ENCODE peak calls at places on chromosomes 5 and 9, in eight cellular contexts. One of them, this sample, is unnamed. For H3K9me3, the result is how much of the 10 kb centered on the place peaks cover.

GRCh38 chr5:132003170-132003744 is 8.2 kb downstream of the ACSL6 start:
- DNase-seq in mesenchymal stem cell: peak
- DNase-seq in adrenal gland: peak
- DNase-seq in CD8-positive, alpha-beta memory T cell: no peak
- DNase-seq in Peyer's patch: peak
- DNase-seq in prostate gland: no peak
- DNase-seq in cardiac muscle cell: peak
- DNase-seq in CD4-positive, alpha-beta T cell: no peak
- DNase-seq in this sample: no peak

GRCh38 chr5:97838214-97838613 is 655.2 kb upstream of the RIOK2 start:
- DNase-seq in mesenchymal stem cell: peak
- DNase-seq in adrenal gland: no peak
- DNase-seq in CD4-positive, alpha-beta T cell: no peak
- DNase-seq in Peyer's patch: no peak
- DNase-seq in CD8-positive, alpha-beta memory T cell: no peak
- DNase-seq in prostate gland: no peak
- DNase-seq in cardiac muscle cell: peak
- DNase-seq in this sample: no peak

GRCh38 chr5:112642885-112643284 is 94.8 kb upstream of the APC start:
- DNase-seq in CD8-positive, alpha-beta memory T cell: no peak
- DNase-seq in Peyer's patch: no peak
- DNase-seq in CD4-positive, alpha-beta T cell: no peak
- DNase-seq in cardiac muscle cell: peak
- DNase-seq in mesenchymal stem cell: no peak
- DNase-seq in prostate gland: no peak
- DNase-seq in adrenal gland: no peak
- DNase-seq in this sample: no peak

GRCh38 chr5:119367502-119368237 is 11.9 kb downstream of the TNFAIP8 start:
- DNase-seq in Peyer's patch: no peak
- DNase-seq in cardiac muscle cell: peak
- DNase-seq in prostate gland: no peak
- DNase-seq in mesenchymal stem cell: no peak
- DNase-seq in adrenal gland: no peak
- DNase-seq in CD8-positive, alpha-beta memory T cell: no peak
- DNase-seq in CD4-positive, alpha-beta T cell: no peak
- DNase-seq in this sample: no peak

GRCh38 chr9:126419475-126419874 is 92.8 kb downstream of the MVB12B start:
- DNase-seq in mesenchymal stem cell: no peak
- DNase-seq in cardiac muscle cell: no peak
- DNase-seq in Peyer's patch: no peak
- DNase-seq in CD4-positive, alpha-beta T cell: no peak
- DNase-seq in prostate gland: no peak
- DNase-seq in CD8-positive, alpha-beta memory T cell: no peak
- DNase-seq in adrenal gland: peak
- DNase-seq in this sample: no peak

GRCh38 chr5:10354048-10354872 is 765 bp downstream of the MARCHF6 start:
- DNase-seq in cardiac muscle cell: peak
- DNase-seq in CD8-positive, alpha-beta memory T cell: peak
- DNase-seq in CD4-positive, alpha-beta T cell: peak
- DNase-seq in prostate gland: peak
- DNase-seq in adrenal gland: peak
- DNase-seq in mesenchymal stem cell: peak
- DNase-seq in Peyer's patch: peak
- DNase-seq in this sample: peak

GRCh38 chr5:43563321-43563720 is 6.4 kb upstream of the PAIP1 start:
- DNase-seq in prostate gland: no peak
- DNase-seq in CD8-positive, alpha-beta memory T cell: no peak
- DNase-seq in mesenchymal stem cell: no peak
- DNase-seq in adrenal gland: peak
- DNase-seq in Peyer's patch: no peak
- DNase-seq in cardiac muscle cell: no peak
- DNase-seq in CD4-positive, alpha-beta T cell: no peak
- DNase-seq in this sample: no peak

GRCh38 chr9:92535940-92536850 is at the start of gene ECM2:
- DNase-seq in Peyer's patch: no peak
- DNase-seq in mesenchymal stem cell: no peak
- DNase-seq in adrenal gland: no peak
- DNase-seq in cardiac muscle cell: peak
- DNase-seq in CD8-positive, alpha-beta memory T cell: no peak
- DNase-seq in prostate gland: no peak
- DNase-seq in CD4-positive, alpha-beta T cell: no peak
- DNase-seq in this sample: no peak

GRCh38 chr9:1018121-1018520 is 32.0 kb upstream of the DMRT2 start:
- DNase-seq in Peyer's patch: no peak
- DNase-seq in mesenchymal stem cell: no peak
- DNase-seq in CD4-positive, alpha-beta T cell: no peak
- DNase-seq in adrenal gland: no peak
- DNase-seq in cardiac muscle cell: peak
- DNase-seq in CD8-positive, alpha-beta memory T cell: no peak
- DNase-seq in prostate gland: no peak
- DNase-seq in this sample: no peak

GRCh38 chr9:33081128-33081851 is 4.8 kb upstream of the SMU1 start:
- DNase-seq in CD8-positive, alpha-beta memory T cell: peak
- DNase-seq in adrenal gland: peak
- DNase-seq in cardiac muscle cell: peak
- DNase-seq in Peyer's patch: no peak
- DNase-seq in CD4-positive, alpha-beta T cell: peak
- DNase-seq in mesenchymal stem cell: peak
- DNase-seq in prostate gland: peak
- DNase-seq in this sample: peak

GRCh38 chr9:25917593-25918426 is 239.6 kb upstream of the TUSC1 start:
- DNase-seq in CD8-positive, alpha-beta memory T cell: no peak
- DNase-seq in mesenchymal stem cell: no peak
- DNase-seq in CD4-positive, alpha-beta T cell: no peak
- DNase-seq in cardiac muscle cell: no peak
- DNase-seq in Peyer's patch: no peak
- DNase-seq in adrenal gland: no peak
- DNase-seq in prostate gland: no peak
- DNase-seq in this sample: no peak

GRCh38 chr5:126360467-126360866 is 62.7 kb upstream of the GRAMD2B start:
- DNase-seq in CD4-positive, alpha-beta T cell: no peak
- DNase-seq in CD8-positive, alpha-beta memory T cell: no peak
- DNase-seq in Peyer's patch: no peak
- DNase-seq in cardiac muscle cell: peak
- DNase-seq in adrenal gland: no peak
- DNase-seq in mesenchymal stem cell: peak
- DNase-seq in prostate gland: no peak
- DNase-seq in this sample: no peak

GRCh38 chr5:16615737-16616535 is 861 bp downstream of the RETREG1 start:
- DNase-seq in CD8-positive, alpha-beta memory T cell: no peak
- DNase-seq in prostate gland: no peak
- DNase-seq in CD4-positive, alpha-beta T cell: peak
- DNase-seq in mesenchymal stem cell: no peak
- DNase-seq in cardiac muscle cell: no peak
- DNase-seq in adrenal gland: no peak
- DNase-seq in Peyer's patch: no peak
- DNase-seq in this sample: no peak

GRCh38 chr9:3948826-3949578 is 350.9 kb downstream of the GLIS3 start:
- DNase-seq in adrenal gland: no peak
- DNase-seq in mesenchymal stem cell: peak
- DNase-seq in cardiac muscle cell: peak
- DNase-seq in Peyer's patch: no peak
- DNase-seq in CD4-positive, alpha-beta T cell: no peak
- DNase-seq in CD8-positive, alpha-beta memory T cell: no peak
- DNase-seq in prostate gland: no peak
- DNase-seq in this sample: no peak

GRCh38 chr5:126370796-126371718 is 52.2 kb upstream of the GRAMD2B start:
- DNase-seq in CD8-positive, alpha-beta memory T cell: no peak
- DNase-seq in CD4-positive, alpha-beta T cell: no peak
- DNase-seq in mesenchymal stem cell: no peak
- DNase-seq in cardiac muscle cell: peak
- DNase-seq in Peyer's patch: peak
- DNase-seq in prostate gland: no peak
- DNase-seq in adrenal gland: no peak
- DNase-seq in this sample: no peak

GRCh38 chr9:109906766-109907382 is 126.9 kb downstream of the PALM2AKAP2 start:
- DNase-seq in cardiac muscle cell: peak
- DNase-seq in adrenal gland: no peak
- DNase-seq in CD8-positive, alpha-beta memory T cell: no peak
- DNase-seq in mesenchymal stem cell: peak
- DNase-seq in Peyer's patch: no peak
- DNase-seq in prostate gland: no peak
- DNase-seq in CD4-positive, alpha-beta T cell: no peak
- DNase-seq in this sample: no peak

GRCh38 chr5:132102101-132102701 is 28.6 kb downstream of the CSF2 start:
- DNase-seq in cardiac muscle cell: no peak
- DNase-seq in prostate gland: no peak
- DNase-seq in mesenchymal stem cell: no peak
- DNase-seq in Peyer's patch: no peak
- DNase-seq in CD4-positive, alpha-beta T cell: no peak
- DNase-seq in CD8-positive, alpha-beta memory T cell: peak
- DNase-seq in adrenal gland: no peak
- DNase-seq in this sample: no peak

DNA sequence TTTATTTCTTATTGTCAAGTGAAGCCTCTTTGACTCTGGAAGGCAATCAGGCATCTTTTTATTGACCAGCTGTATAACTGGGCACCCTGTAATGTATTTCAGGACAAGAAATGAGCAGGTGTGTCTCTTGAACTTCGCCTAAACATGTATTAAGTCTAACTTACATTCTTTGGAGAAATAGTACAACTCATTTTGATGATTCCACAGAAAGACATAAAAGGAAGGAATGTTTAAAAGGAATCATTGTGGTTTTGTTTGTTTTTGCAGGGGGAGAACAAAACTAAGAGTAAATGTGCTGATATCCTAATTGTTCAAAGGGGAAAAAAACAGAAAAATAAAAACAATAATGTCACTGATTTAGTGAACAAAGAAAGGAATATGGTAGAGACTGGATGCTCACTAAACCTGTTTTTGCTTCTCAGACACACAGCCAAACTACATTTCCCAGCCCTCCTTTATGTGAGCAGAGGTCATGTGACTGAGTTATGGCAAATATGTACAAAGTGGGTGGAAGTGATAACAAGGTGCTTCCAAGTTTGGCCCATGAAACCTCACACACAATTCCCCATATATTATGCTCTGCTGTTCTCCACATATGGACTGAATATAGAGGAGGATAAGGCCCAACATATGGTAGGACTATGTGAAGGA is 150.5 kb upstream of the ACOT12 start:
- DNase-seq in mesenchymal stem cell: no peak
- DNase-seq in CD4-positive, alpha-beta T cell: no peak
- DNase-seq in cardiac muscle cell: peak
- DNase-seq in prostate gland: no peak
- DNase-seq in CD8-positive, alpha-beta memory T cell: no peak
- DNase-seq in Peyer's patch: no peak
- DNase-seq in adrenal gland: no peak
- DNase-seq in this sample: no peak
- H3K9me3 ChIP-seq in mesenchymal stem cell: under half
- H3K9me3 ChIP-seq in CD4-positive, alpha-beta T cell: under half
- H3K9me3 ChIP-seq in cardiac muscle cell: under half
- H3K9me3 ChIP-seq in prostate gland: under half
- H3K9me3 ChIP-seq in CD8-positive, alpha-beta memory T cell: under half
- H3K9me3 ChIP-seq in Peyer's patch: under half
- H3K9me3 ChIP-seq in adrenal gland: under half
- H3K9me3 ChIP-seq in this sample: under half

GRCh38 chr5:180250329-180250728 is 41.3 kb upstream of the RASGEF1C start:
- DNase-seq in CD8-positive, alpha-beta memory T cell: no peak
- DNase-seq in prostate gland: no peak
- DNase-seq in cardiac muscle cell: no peak
- DNase-seq in mesenchymal stem cell: no peak
- DNase-seq in CD4-positive, alpha-beta T cell: no peak
- DNase-seq in Peyer's patch: no peak
- DNase-seq in adrenal gland: no peak
- DNase-seq in this sample: no peak

GRCh38 chr5:180251887-180252286 is 40.0 kb downstream of the MAPK9 start:
- DNase-seq in cardiac muscle cell: no peak
- DNase-seq in adrenal gland: no peak
- DNase-seq in CD8-positive, alpha-beta memory T cell: no peak
- DNase-seq in mesenchymal stem cell: no peak
- DNase-seq in CD4-positive, alpha-beta T cell: no peak
- DNase-seq in Peyer's patch: no peak
- DNase-seq in prostate gland: no peak
- DNase-seq in this sample: no peak

DNA sequence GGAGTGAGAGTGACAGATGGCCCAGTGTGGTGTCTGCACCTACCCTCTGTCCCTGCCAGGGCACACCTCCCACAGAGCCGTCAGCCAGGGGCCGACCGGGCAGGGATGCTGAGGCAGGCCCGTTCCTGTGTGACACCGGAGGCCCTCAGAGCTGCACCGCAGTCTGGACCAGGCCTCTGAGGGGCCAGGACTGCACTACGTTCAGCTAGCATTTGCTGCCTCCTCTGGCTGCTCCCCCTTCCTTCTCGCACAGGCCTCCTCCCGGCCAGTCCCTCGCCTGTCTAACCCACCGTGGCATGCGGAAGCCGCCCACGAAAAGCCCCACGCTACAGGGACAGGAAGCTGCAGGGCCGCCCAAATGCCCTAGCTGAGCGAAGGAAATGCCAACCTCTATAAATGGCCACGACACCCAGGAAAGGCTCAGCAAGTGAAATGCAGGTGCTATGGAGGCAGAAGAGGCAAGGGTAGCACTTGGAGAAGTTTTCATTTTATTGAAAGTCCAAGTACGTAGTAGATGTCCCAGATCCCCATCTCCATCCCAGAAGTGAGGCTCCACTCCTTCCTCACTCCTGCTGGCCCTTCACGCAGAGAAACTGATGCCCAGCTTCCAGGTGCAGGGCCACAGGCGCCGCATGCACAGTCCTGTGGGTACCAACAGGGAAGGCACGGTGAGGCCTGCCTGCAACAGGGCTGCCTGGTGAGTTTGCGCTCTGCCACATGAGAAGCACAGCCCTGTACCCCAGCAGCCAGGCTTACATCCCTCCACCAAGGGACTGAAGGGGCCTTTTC is 38.7 kb downstream of the MAPK9 start:
- DNase-seq in Peyer's patch: no peak
- DNase-seq in mesenchymal stem cell: no peak
- DNase-seq in cardiac muscle cell: no peak
- DNase-seq in CD4-positive, alpha-beta T cell: no peak
- DNase-seq in adrenal gland: no peak
- DNase-seq in prostate gland: no peak
- DNase-seq in CD8-positive, alpha-beta memory T cell: no peak
- DNase-seq in this sample: no peak
- H3K9me3 ChIP-seq in Peyer's patch: half or more
- H3K9me3 ChIP-seq in mesenchymal stem cell: half or more
- H3K9me3 ChIP-seq in cardiac muscle cell: under half
- H3K9me3 ChIP-seq in CD4-positive, alpha-beta T cell: half or more
- H3K9me3 ChIP-seq in adrenal gland: half or more
- H3K9me3 ChIP-seq in prostate gland: under half
- H3K9me3 ChIP-seq in CD8-positive, alpha-beta memory T cell: under half
- H3K9me3 ChIP-seq in this sample: under half

DNA sequence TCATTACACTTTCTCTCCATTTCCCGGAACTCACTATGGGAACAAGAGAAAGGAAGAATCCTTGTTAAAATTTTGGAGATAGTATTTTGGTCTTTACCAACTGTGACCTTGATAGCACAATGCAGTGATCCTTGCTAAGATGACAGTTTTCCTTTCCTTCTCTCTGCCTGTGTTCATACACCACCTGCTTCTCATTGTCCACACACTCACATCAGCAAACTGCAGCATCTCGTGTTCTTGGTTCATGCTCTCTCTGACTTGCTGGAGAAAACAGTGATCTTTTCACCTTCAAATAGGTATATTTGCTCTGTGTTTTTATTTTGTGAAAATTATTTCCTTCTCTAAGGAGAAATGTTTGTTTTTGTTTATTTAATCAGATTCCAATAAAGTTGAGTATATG is 336.9 kb upstream of the CLINT1 start:
- DNase-seq in CD4-positive, alpha-beta T cell: no peak
- DNase-seq in Peyer's patch: no peak
- DNase-seq in CD8-positive, alpha-beta memory T cell: no peak
- DNase-seq in mesenchymal stem cell: no peak
- DNase-seq in cardiac muscle cell: no peak
- DNase-seq in prostate gland: no peak
- DNase-seq in adrenal gland: no peak
- DNase-seq in this sample: no peak
- H3K9me3 ChIP-seq in CD4-positive, alpha-beta T cell: under half
- H3K9me3 ChIP-seq in Peyer's patch: under half
- H3K9me3 ChIP-seq in CD8-positive, alpha-beta memory T cell: under half
- H3K9me3 ChIP-seq in mesenchymal stem cell: under half
- H3K9me3 ChIP-seq in cardiac muscle cell: under half
- H3K9me3 ChIP-seq in prostate gland: under half
- H3K9me3 ChIP-seq in adrenal gland: under half
- H3K9me3 ChIP-seq in this sample: under half

GRCh38 chr5:180251141-180251540 is 40.7 kb downstream of the MAPK9 start:
- DNase-seq in CD4-positive, alpha-beta T cell: no peak
- DNase-seq in CD8-positive, alpha-beta memory T cell: no peak
- DNase-seq in Peyer's patch: no peak
- DNase-seq in mesenchymal stem cell: no peak
- DNase-seq in cardiac muscle cell: no peak
- DNase-seq in adrenal gland: no peak
- DNase-seq in prostate gland: no peak
- DNase-seq in this sample: no peak
- H3K9me3 ChIP-seq in CD4-positive, alpha-beta T cell: half or more
- H3K9me3 ChIP-seq in CD8-positive, alpha-beta memory T cell: under half
- H3K9me3 ChIP-seq in Peyer's patch: half or more
- H3K9me3 ChIP-seq in mesenchymal stem cell: half or more
- H3K9me3 ChIP-seq in cardiac muscle cell: under half
- H3K9me3 ChIP-seq in adrenal gland: half or more
- H3K9me3 ChIP-seq in prostate gland: under half
- H3K9me3 ChIP-seq in this sample: under half